ENCODE peak calls at places on chromosomes 1 and 21, in eight cellular contexts. U is fibroblast of mammary gland; N is AG20443; R is effector memory CD8-positive, alpha-beta T cell; J is midbrain; I is NCI-H2081; G is amygdala; E is kidney tubule cell. T is an unnamed sample.

GRCh38 chr1:66090863-66091457 is 298.3 kb downstream of the PDE4B start:
- DNase-seq in U (no peak), N (peak; percentile 11), R (no peak), J (no peak), I (no peak), G (no peak), E (no peak), T (no peak)

GRCh38 chr21:45998276-45998701 is 16.7 kb downstream of the COL6A1 start:
- DNase-seq in U (no peak), N (no peak), R (no peak), J (no peak), I (no peak), G (no peak), E (no peak), T (no peak)

GRCh38 chr1:27353166-27353565 is 11.3 kb downstream of the SYTL1 start:
- DNase-seq in U (no peak), N (no peak), R (no peak), J (no peak), I (no peak), G (no peak), E (no peak), T (no peak)

GRCh38 chr1:82586473-82586872 is 785.7 kb downstream of the ADGRL2 start:
- DNase-seq in U (peak; percentile 23), N (no peak), R (no peak), J (no peak), I (no peak), G (no peak), E (no peak), T (no peak)

GRCh38 chr1:196423612-196424011 is 184.6 kb downstream of the KCNT2 start:
- DNase-seq in U (no peak), N (no peak), R (no peak), J (no peak), I (no peak), G (no peak), E (no peak), T (no peak)

GRCh38 chr1:167542109-167543032 is 11.2 kb downstream of the CREG1 start:
- DNase-seq in U (no peak), N (no peak), R (no peak), J (no peak), I (no peak), G (no peak), E (no peak), T (no peak)

GRCh38 chr1:110719908-110720307 is 45.2 kb upstream of the KCNA3 start:
- DNase-seq in U (no peak), N (no peak), R (no peak), J (no peak), I (no peak), G (no peak), E (no peak), T (no peak)

GRCh38 chr1:202968895-202969295 is 1.8 kb upstream of the CYB5R1 start:
- DNase-seq in U (peak; percentile 70), N (peak; percentile 80), R (no peak), J (peak; percentile 53), I (peak; percentile 41), G (no peak), E (peak; percentile 68), T (peak; percentile 47)

GRCh38 chr1:155086182-155086741 is 7.6 kb downstream of the EFNA3 start:
- DNase-seq in U (no peak), N (peak; percentile 80), R (peak; percentile 83), J (peak; percentile 53), I (peak; percentile 77), G (peak; percentile 30), E (peak; percentile 55), T (peak; percentile 79)

GRCh38 chr1:87473203-87473661 is 144.6 kb downstream of the LMO4 start:
- DNase-seq in U (no peak), N (no peak), R (no peak), J (no peak), I (no peak), G (no peak), E (no peak), T (no peak)

GRCh38 chr21:20999567-21000169 is 1.5 kb downstream of the NCAM2 start:
- DNase-seq in U (peak; percentile 59), N (peak; percentile 58), R (no peak), J (peak; percentile 88), I (peak; percentile 22), G (peak; percentile 50), E (peak; percentile 33), T (peak; percentile 25)

GRCh38 chr1:161502641-161503393 is 2.4 kb upstream of the FCGR2A start:
- DNase-seq in U (peak; percentile 58), N (no peak), R (no peak), J (no peak), I (no peak), G (no peak), E (peak; percentile 17), T (no peak)

GRCh38 chr1:3055051-3055450 is 14.0 kb upstream of the PRDM16 start:
- DNase-seq in U (no peak), N (no peak), R (no peak), J (no peak), I (no peak), G (no peak), E (no peak), T (no peak)

GRCh38 chr1:53279556-53280160 is 41.3 kb upstream of the MAGOH start:
- DNase-seq in U (no peak), N (no peak), R (no peak), J (no peak), I (no peak), G (no peak), E (no peak), T (no peak)

GRCh38 chr1:17167783-17168479 is 37.0 kb upstream of the PADI1 start:
- DNase-seq in U (peak; percentile 82), N (peak; percentile 86), R (no peak), J (no peak), I (peak; percentile 8), G (no peak), E (peak; percentile 100), T (no peak)

GRCh38 chr1:223538921-223539445 is 126.5 kb downstream of the CAPN8 start:
- DNase-seq in U (no peak), N (no peak), R (no peak), J (no peak), I (no peak), G (no peak), E (no peak), T (no peak)

GRCh38 chr1:156337052-156337887 is 822 bp downstream of the CCT3 start:
- DNase-seq in U (peak; percentile 11), N (peak; percentile 26), R (no peak), J (no peak), I (no peak), G (no peak), E (peak; percentile 18), T (no peak)

GRCh38 chr21:35520869-35521268 is 471.8 kb upstream of the RUNX1 start:
- DNase-seq in U (no peak), N (no peak), R (no peak), J (no peak), I (no peak), G (no peak), E (no peak), T (no peak)

GRCh38 chr21:43703068-43703880 is 15.7 kb upstream of the PDXK start:
- DNase-seq in U (peak; percentile 79), N (peak; percentile 49), R (no peak), J (peak; percentile 16), I (no peak), G (no peak), E (peak; percentile 41), T (no peak)

GRCh38 chr1:6918908-6919511 is 133.8 kb downstream of the CAMTA1 start:
- DNase-seq in U (no peak), N (no peak), R (no peak), J (no peak), I (no peak), G (no peak), E (no peak), T (no peak)

GRCh38 chr1:110408488-110408887 is 994 bp upstream of the LAMTOR5 start:
- DNase-seq in U (peak; percentile 25), N (no peak), R (no peak), J (no peak), I (no peak), G (no peak), E (no peak), T (no peak)

GRCh38 chr1:231279081-231279480 is 38.1 kb downstream of the GNPAT start:
- DNase-seq in U (peak; percentile 45), N (no peak), R (no peak), J (no peak), I (no peak), G (no peak), E (peak; percentile 42), T (no peak)

GRCh38 chr21:38669186-38669585 is 136.5 kb upstream of the ETS2 start:
- DNase-seq in U (peak; percentile 36), N (peak; percentile 29), R (no peak), J (no peak), I (no peak), G (no peak), E (peak; percentile 56), T (no peak)

GRCh38 chr21:45607021-45607921 is 36.3 kb upstream of the PCBP3 start:
- DNase-seq in U (peak; percentile 58), N (no peak), R (no peak), J (no peak), I (no peak), G (no peak), E (peak; percentile 72), T (peak; percentile 59)

GRCh38 chr1:92711473-92712165 is 73.3 kb downstream of the EVI5 start:
- DNase-seq in U (no peak), N (no peak), R (no peak), J (no peak), I (no peak), G (no peak), E (peak; percentile 19), T (no peak)

GRCh38 chr1:21626921-21627339 is 42.2 kb downstream of the RAP1GAP start:
- DNase-seq in U (no peak), N (no peak), R (no peak), J (no peak), I (no peak), G (no peak), E (peak; percentile 78), T (no peak)

GRCh38 chr1:201739492-201740085 is 89.4 kb upstream of the IPO9 start:
- DNase-seq in U (no peak), N (peak; percentile 65), R (peak; percentile 32), J (peak; percentile 71), I (peak; percentile 61), G (peak; percentile 53), E (peak; percentile 82), T (peak; percentile 57)

T was measured in naive thymus-derived CD4-positive, alpha-beta T cell.